ENCODE peak calls at places on chromosomes 1 and 21, in seven cellular contexts. One of them, this sample, is unnamed.

GRCh38 chr1:156251527-156251926 is 3.7 kb upstream of the PAQR6 start:
- DNase-seq in adrenal gland: no peak
- DNase-seq in activated CD4-positive, CD25-positive, alpha-beta regulatory T cell treated with anti-CD3 and anti-CD28 coated beads, Interleukin-2, amount 50 U/mL, for 16 hours: no peak
- DNase-seq in HEK293T: no peak
- DNase-seq in activated CD4-positive, alpha-beta T cell treated with anti-CD3 and anti-CD28 coated beads, Interleukin-2, amount 10 ng/mL, durations not matched to agents 7 days and 5 days: no peak
- DNase-seq in tibial nerve: no peak
- DNase-seq in fibroblast of lung: no peak
- DNase-seq in this sample: peak

GRCh38 chr1:36419569-36419968 is 21.9 kb upstream of the LSM10 start:
- DNase-seq in activated CD4-positive, CD25-positive, alpha-beta regulatory T cell treated with anti-CD3 and anti-CD28 coated beads, Interleukin-2, amount 50 U/mL, for 16 hours: no peak
- DNase-seq in fibroblast of lung: peak
- DNase-seq in activated CD4-positive, alpha-beta T cell treated with anti-CD3 and anti-CD28 coated beads, Interleukin-2, amount 10 ng/mL, durations not matched to agents 7 days and 5 days: no peak
- DNase-seq in HEK293T: no peak
- DNase-seq in adrenal gland: no peak
- DNase-seq in tibial nerve: no peak
- DNase-seq in this sample: no peak

GRCh38 chr1:65148548-65149390 is 766 bp downstream of the AK4 start:
- DNase-seq in HEK293T: peak
- DNase-seq in activated CD4-positive, alpha-beta T cell treated with anti-CD3 and anti-CD28 coated beads, Interleukin-2, amount 10 ng/mL, durations not matched to agents 7 days and 5 days: peak
- DNase-seq in fibroblast of lung: peak
- DNase-seq in adrenal gland: peak
- DNase-seq in activated CD4-positive, CD25-positive, alpha-beta regulatory T cell treated with anti-CD3 and anti-CD28 coated beads, Interleukin-2, amount 50 U/mL, for 16 hours: no peak
- DNase-seq in tibial nerve: peak
- DNase-seq in this sample: peak

GRCh38 chr21:29657228-29657989 is 282.4 kb downstream of the GRIK1 start:
- DNase-seq in HEK293T: no peak
- DNase-seq in activated CD4-positive, CD25-positive, alpha-beta regulatory T cell treated with anti-CD3 and anti-CD28 coated beads, Interleukin-2, amount 50 U/mL, for 16 hours: no peak
- DNase-seq in activated CD4-positive, alpha-beta T cell treated with anti-CD3 and anti-CD28 coated beads, Interleukin-2, amount 10 ng/mL, durations not matched to agents 7 days and 5 days: no peak
- DNase-seq in adrenal gland: no peak
- DNase-seq in fibroblast of lung: no peak
- DNase-seq in tibial nerve: no peak
- DNase-seq in this sample: peak

GRCh38 chr1:2628933-2629626 is 3.7 kb downstream of the MMEL1 start:
- DNase-seq in tibial nerve: no peak
- DNase-seq in fibroblast of lung: no peak
- DNase-seq in activated CD4-positive, alpha-beta T cell treated with anti-CD3 and anti-CD28 coated beads, Interleukin-2, amount 10 ng/mL, durations not matched to agents 7 days and 5 days: no peak
- DNase-seq in adrenal gland: no peak
- DNase-seq in HEK293T: no peak
- DNase-seq in activated CD4-positive, CD25-positive, alpha-beta regulatory T cell treated with anti-CD3 and anti-CD28 coated beads, Interleukin-2, amount 50 U/mL, for 16 hours: no peak
- DNase-seq in this sample: no peak

GRCh38 chr1:183043872-183044859 is 20.9 kb downstream of the LAMC1 start:
- DNase-seq in HEK293T: no peak
- DNase-seq in fibroblast of lung: peak
- DNase-seq in activated CD4-positive, CD25-positive, alpha-beta regulatory T cell treated with anti-CD3 and anti-CD28 coated beads, Interleukin-2, amount 50 U/mL, for 16 hours: no peak
- DNase-seq in adrenal gland: no peak
- DNase-seq in tibial nerve: no peak
- DNase-seq in activated CD4-positive, alpha-beta T cell treated with anti-CD3 and anti-CD28 coated beads, Interleukin-2, amount 10 ng/mL, durations not matched to agents 7 days and 5 days: no peak
- DNase-seq in this sample: no peak

GRCh38 chr1:67150931-67151330 is 15.3 kb upstream of the IL23R start:
- DNase-seq in activated CD4-positive, CD25-positive, alpha-beta regulatory T cell treated with anti-CD3 and anti-CD28 coated beads, Interleukin-2, amount 50 U/mL, for 16 hours: no peak
- DNase-seq in tibial nerve: no peak
- DNase-seq in activated CD4-positive, alpha-beta T cell treated with anti-CD3 and anti-CD28 coated beads, Interleukin-2, amount 10 ng/mL, durations not matched to agents 7 days and 5 days: no peak
- DNase-seq in fibroblast of lung: no peak
- DNase-seq in HEK293T: no peak
- DNase-seq in adrenal gland: no peak
- DNase-seq in this sample: no peak

GRCh38 chr1:28855969-28856368 is 44.0 kb downstream of the OPRD1 start:
- DNase-seq in activated CD4-positive, CD25-positive, alpha-beta regulatory T cell treated with anti-CD3 and anti-CD28 coated beads, Interleukin-2, amount 50 U/mL, for 16 hours: no peak
- DNase-seq in HEK293T: no peak
- DNase-seq in activated CD4-positive, alpha-beta T cell treated with anti-CD3 and anti-CD28 coated beads, Interleukin-2, amount 10 ng/mL, durations not matched to agents 7 days and 5 days: no peak
- DNase-seq in tibial nerve: no peak
- DNase-seq in fibroblast of lung: no peak
- DNase-seq in adrenal gland: no peak
- DNase-seq in this sample: no peak

GRCh38 chr1:119254067-119254720 is 113.7 kb upstream of the WARS2 start:
- DNase-seq in activated CD4-positive, CD25-positive, alpha-beta regulatory T cell treated with anti-CD3 and anti-CD28 coated beads, Interleukin-2, amount 50 U/mL, for 16 hours: no peak
- DNase-seq in fibroblast of lung: no peak
- DNase-seq in tibial nerve: no peak
- DNase-seq in HEK293T: no peak
- DNase-seq in activated CD4-positive, alpha-beta T cell treated with anti-CD3 and anti-CD28 coated beads, Interleukin-2, amount 10 ng/mL, durations not matched to agents 7 days and 5 days: no peak
- DNase-seq in adrenal gland: no peak
- DNase-seq in this sample: no peak